ENCODE peak calls at places on chromosomes 16 and 17, in five cellular contexts. E is neural progenitor cell, D is hepatocyte, S is RWPE2, Y is breast epithelium. I is an unnamed sample.

GRCh38 chr16:9370071-9370491 is 278.6 kb downstream of the HAPSTR1 start:
- DNase-seq in E (no peak), D (no peak), S (no peak), Y (no peak), I (no peak)

GRCh38 chr17:73798111-73798748 is 154.0 kb upstream of the SDK2 start:
- DNase-seq in E (no peak), D (peak; percentile 93), S (peak; percentile 87), Y (no peak), I (no peak)

GRCh38 chr17:38449364-38449763 is 21.1 kb downstream of the ARHGAP23 start:
- DNase-seq in E (no peak), D (peak; percentile 76), S (peak; percentile 96), Y (peak; percentile 74), I (no peak)

GRCh38 chr17:56289321-56289720 is 136.0 kb downstream of the ANKFN1 start:
- DNase-seq in E (no peak), D (no peak), S (no peak), Y (no peak), I (no peak)

GRCh38 chr17:7858487-7858832 is 657 bp downstream of the CYB5D1 start:
- DNase-seq in E (peak; percentile 88), D (peak; percentile 73), S (no peak), Y (peak; percentile 37), I (peak; percentile 62)

GRCh38 chr17:81480140-81480917 is 32.3 kb downstream of the ACTG1 start:
- DNase-seq in E (no peak), D (no peak), S (no peak), Y (no peak), I (no peak)

GRCh38 chr17:46092996-46093395 is 93.9 kb downstream of the STH start:
- DNase-seq in E (no peak), D (no peak), S (no peak), Y (no peak), I (no peak)

GRCh38 chr16:17365211-17365541 is 105.6 kb downstream of the XYLT1 start:
- DNase-seq in E (no peak), D (no peak), S (no peak), Y (no peak), I (no peak)

GRCh38 chr17:57006040-57006439 is 28.1 kb downstream of the SCPEP1 start:
- DNase-seq in E (no peak), D (no peak), S (no peak), Y (no peak), I (no peak)

GRCh38 chr17:72745241-72745640 is 347.2 kb downstream of the SLC39A11 start:
- DNase-seq in E (no peak), D (no peak), S (no peak), Y (no peak), I (no peak)

GRCh38 chr17:32590974-32591373 is 104.2 kb downstream of the CDK5R1 start:
- DNase-seq in E (no peak), D (no peak), S (no peak), Y (no peak), I (no peak)

GRCh38 chr16:85600078-85600477 is 13.0 kb upstream of the GSE1 start:
- DNase-seq in E (no peak), D (no peak), S (no peak), Y (no peak), I (no peak)

GRCh38 chr17:10197362-10197720 is 1.1 kb downstream of the GAS7 start:
- DNase-seq in E (peak; percentile 49), D (peak; percentile 31), S (no peak), Y (no peak), I (no peak)

GRCh38 chr17:4535667-4536258 is 19.4 kb downstream of the MYBBP1A start:
- DNase-seq in E (no peak), D (no peak), S (no peak), Y (no peak), I (no peak)
- H3K4me3 ChIP-seq in E (no peak overlapping the region), D (no peak overlapping the region), S (no peak overlapping the region), Y (no peak overlapping the region), I (no peak overlapping the region)

DNA sequence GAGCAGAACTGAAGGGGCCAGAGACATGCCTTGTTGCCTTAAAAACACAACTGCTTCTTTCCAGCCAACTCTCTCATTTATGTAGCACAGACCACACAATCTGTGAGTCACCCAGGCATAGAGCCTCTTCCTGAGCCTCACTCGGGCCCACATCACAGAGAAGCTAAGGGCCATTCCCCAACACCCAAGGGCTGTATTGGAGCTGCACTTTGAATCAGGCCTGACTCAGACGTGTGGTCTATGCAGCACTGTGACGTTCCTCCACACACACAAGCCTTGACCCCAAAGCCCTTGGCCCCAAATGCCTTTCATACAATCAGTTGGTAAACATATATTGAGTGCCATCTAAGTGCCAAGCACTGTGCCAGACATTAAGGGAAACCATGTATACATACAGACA is 308.9 kb upstream of the DYNLRB2 start:
- DNase-seq in E (no peak), D (no peak), S (no peak), Y (no peak), I (no peak)
- H3K27ac ChIP-seq in E (no peak overlapping the region), D (no peak overlapping the region), S (no peak overlapping the region), Y (no peak overlapping the region), I (no peak overlapping the region)

DNA sequence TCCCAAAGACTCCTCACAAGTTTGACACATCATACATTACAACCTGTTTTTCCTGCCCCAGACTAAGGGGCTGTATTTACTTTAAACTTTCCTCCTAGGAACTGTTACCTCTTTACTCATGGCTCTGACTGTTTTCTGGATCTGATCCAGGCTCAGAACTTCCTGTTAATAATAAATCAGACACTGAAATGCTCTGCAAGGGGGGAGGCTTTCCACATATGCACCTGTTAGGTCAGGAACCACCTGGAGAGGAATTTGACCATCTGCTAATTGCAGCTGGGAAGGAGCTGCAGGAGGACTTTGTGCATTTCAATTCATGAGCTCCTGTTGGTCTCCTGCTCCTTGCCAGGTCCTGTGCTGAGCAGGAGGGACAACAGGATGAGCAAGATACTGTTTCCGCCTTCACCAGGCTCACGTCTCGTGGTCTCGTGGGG is 476.9 kb upstream of the CDH5 start:
- DNase-seq in E (no peak), D (peak; percentile 34), S (no peak), Y (no peak), I (peak; percentile 7)
- H3K4me3 ChIP-seq in E (no peak overlapping the region), D (no peak overlapping the region), S (no peak overlapping the region), Y (no peak overlapping the region), I (no peak overlapping the region)

GRCh38 chr16:50037791-50038190 is 12.8 kb downstream of the CNEP1R1 start:
- DNase-seq in E (no peak), D (no peak), S (no peak), Y (no peak), I (peak; percentile 72)
- H3K27ac ChIP-seq in E (no peak overlapping the region), D (peak overlapping the region; percentile 57), S (no peak overlapping the region), Y (no peak overlapping the region), I (no peak overlapping the region)

GRCh38 chr16:66585477-66586239 is 6.4 kb downstream of the CMTM2 start:
- DNase-seq in E (no peak), D (no peak), S (no peak), Y (no peak), I (no peak)

GRCh38 chr16:66576306-66576705 is 3.0 kb upstream of the CMTM2 start:
- DNase-seq in E (no peak), D (no peak), S (no peak), Y (no peak), I (no peak)

GRCh38 chr16:66581246-66581952 is 2.1 kb downstream of the CMTM2 start:
- DNase-seq in E (no peak), D (peak; percentile 26), S (no peak), Y (no peak), I (no peak)

GRCh38 chr16:66578596-66579531 is at the start of gene CMTM2:
- DNase-seq in E (no peak), D (no peak), S (peak; percentile 62), Y (no peak), I (no peak)

GRCh38 chr16:66580605-66581209 is 1.4 kb downstream of the CMTM2 start:
- DNase-seq in E (peak; percentile 54), D (no peak), S (no peak), Y (no peak), I (peak; percentile 69)
- H3K4me3 ChIP-seq in E (no peak overlapping the region), D (no peak overlapping the region), S (no peak overlapping the region), Y (no peak overlapping the region), I (no peak overlapping the region)

GRCh38 chr16:64351116-64351515 is 770.7 kb downstream of the CDH11 start:
- DNase-seq in E (no peak), D (no peak), S (no peak), Y (no peak), I (no peak)

GRCh38 chr16:64362193-64362592 is 759.7 kb downstream of the CDH11 start:
- DNase-seq in E (no peak), D (no peak), S (no peak), Y (no peak), I (no peak)

DNA sequence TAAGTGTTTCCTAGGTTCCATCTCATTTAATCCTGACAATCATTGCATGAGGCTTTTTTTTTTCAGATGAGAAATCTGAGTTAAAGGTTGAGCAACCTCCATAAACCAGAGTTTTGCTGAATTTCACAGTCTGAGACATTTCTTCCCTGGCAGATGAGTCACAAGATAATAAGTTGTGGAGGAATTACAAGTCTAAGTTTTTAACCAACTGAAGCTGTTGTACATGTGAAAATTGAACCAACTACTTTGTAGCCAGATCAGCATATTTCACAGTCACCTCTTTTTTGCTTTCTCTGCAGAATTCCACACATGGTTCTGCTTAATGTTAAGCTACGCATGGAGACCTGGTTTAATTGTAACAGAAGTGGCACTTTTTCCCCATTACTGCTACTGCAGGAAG is 765.6 kb downstream of the CDH11 start:
- DNase-seq in E (no peak), D (peak; percentile 50), S (no peak), Y (no peak), I (peak; percentile 84)
- H3K27ac ChIP-seq in E (no peak overlapping the region), D (no peak overlapping the region), S (no peak overlapping the region), Y (no peak overlapping the region), I (no peak overlapping the region)

DNA sequence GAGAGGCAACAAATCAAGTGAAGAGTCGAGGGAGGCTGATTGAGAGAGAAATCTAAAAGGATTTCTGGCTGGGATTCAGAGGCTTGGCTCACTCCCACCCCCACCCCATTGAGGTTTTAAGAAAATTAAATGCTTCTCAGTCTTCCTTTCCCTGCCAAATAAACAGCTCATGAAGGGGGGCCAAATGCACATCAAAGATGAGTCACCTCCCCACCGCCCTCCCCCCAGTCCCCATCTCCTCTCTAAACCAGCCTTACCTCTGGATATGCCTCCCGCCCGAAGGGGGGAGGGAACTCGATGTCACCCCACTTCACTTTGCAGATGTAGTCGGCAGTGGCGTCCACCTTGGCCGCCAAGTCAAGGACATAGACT is 11.6 kb downstream of the ACLY start:
- DNase-seq in E (no peak), D (no peak), S (no peak), Y (no peak), I (peak; percentile 68)
- H3K4me3 ChIP-seq in E (no peak overlapping the region), D (no peak overlapping the region), S (no peak overlapping the region), Y (no peak overlapping the region), I (no peak overlapping the region)

GRCh38 chr17:61217878-61218437 is 181.7 kb upstream of the TBX2 start:
- DNase-seq in E (no peak), D (no peak), S (no peak), Y (no peak), I (no peak)
- H3K27ac ChIP-seq in E (no peak overlapping the region), D (no peak overlapping the region), S (no peak overlapping the region), Y (no peak overlapping the region), I (no peak overlapping the region)

GRCh38 chr17:17767096-17767470 is 69.7 kb downstream of the SREBF1 start:
- DNase-seq in E (peak; percentile 55), D (no peak), S (no peak), Y (no peak), I (no peak)
- H3K4me3 ChIP-seq in E (no peak overlapping the region), D (no peak overlapping the region), S (no peak overlapping the region), Y (no peak overlapping the region), I (no peak overlapping the region)

I was measured in cardiac muscle cell.